ENCODE peak calls at places on chromosome 1, in nine cellular contexts. P, X, Y, M, A, O, U, B and K are unnamed samples.

GRCh38 chr1:98467584-98467983 is 193.9 kb upstream of the SNX7 start:
- DNase-seq in X (peak; percentile 3), U (no peak), B (no peak), Y (no peak), P (no peak), A (no peak), O (no peak), M (no peak), K (no peak)

GRCh38 chr1:42927920-42928505 is 30.7 kb downstream of the SLC2A1 start:
- DNase-seq in A (no peak), X (no peak), P (no peak), B (no peak), M (no peak), O (no peak), Y (no peak), U (no peak), K (no peak)

GRCh38 chr1:172719694-172720138 is 60.8 kb downstream of the FASLG start:
- DNase-seq in M (no peak), Y (no peak), A (peak; percentile 55), X (peak; percentile 57), O (no peak), U (no peak), B (peak; percentile 42), P (peak; percentile 64), K (no peak)

GRCh38 chr1:53348491-53349368 is 20.9 kb upstream of the LRP8 start:
- DNase-seq in O (no peak), M (peak; percentile 5), X (no peak), P (no peak), A (no peak), U (no peak), B (no peak), Y (peak; percentile 12), K (no peak)

GRCh38 chr1:199931666-199932377 is 95.7 kb upstream of the NR5A2 start:
- DNase-seq in A (peak; percentile 76), B (no peak), X (no peak), O (no peak), P (no peak), U (no peak), M (no peak), Y (no peak), K (peak; percentile 39)

GRCh38 chr1:5423109-5423508 is 569.1 kb downstream of the NPHP4 start:
- DNase-seq in X (no peak), B (peak; percentile 23), P (no peak), Y (no peak), A (no peak), M (no peak), O (peak; percentile 8), U (peak; percentile 43), K (no peak)

GRCh38 chr1:22142315-22143064 is 407 bp downstream of the WNT4 start:
- DNase-seq in A (no peak), X (no peak), O (no peak), P (peak; percentile 76), M (no peak), B (peak; percentile 49), U (no peak), Y (no peak), K (no peak)

GRCh38 chr1:172143384-172144025 is 277.0 kb upstream of the C1orf105 start:
- DNase-seq in U (no peak), A (no peak), X (peak; percentile 70), M (no peak), Y (no peak), O (no peak), B (no peak), P (no peak), K (no peak)

GRCh38 chr1:185376840-185377635 is 60.0 kb upstream of the IVNS1ABP start:
- DNase-seq in X (peak; percentile 76), M (no peak), A (no peak), B (no peak), P (no peak), O (no peak), Y (no peak), U (no peak), K (peak; percentile 42)

GRCh38 chr1:77779529-77780281 is at the start of gene MIGA1:
- DNase-seq in Y (peak; percentile 91), B (peak; percentile 86), X (peak; percentile 88), P (peak; percentile 91), A (peak; percentile 95), M (peak; percentile 93), O (peak; percentile 83), U (peak; percentile 91), K (peak; percentile 93)

GRCh38 chr1:226602186-226603029 is 53.8 kb downstream of the STUM start:
- DNase-seq in X (peak; percentile 78), M (peak; percentile 16), U (no peak), O (no peak), P (no peak), A (no peak), B (peak; percentile 75), Y (peak; percentile 64), K (no peak)

GRCh38 chr1:37177230-37177864 is 143.0 kb upstream of the GRIK3 start:
- DNase-seq in M (peak; percentile 18), X (peak; percentile 1), O (no peak), U (no peak), B (no peak), A (peak; percentile 24), P (peak; percentile 66), Y (no peak), K (no peak)

GRCh38 chr1:116495534-116495933 is 75.3 kb downstream of the CD58 start:
- DNase-seq in B (no peak), M (no peak), A (peak; percentile 49), U (no peak), X (no peak), P (no peak), O (no peak), Y (no peak), K (no peak)

GRCh38 chr1:59046730-59047157 is 250.2 kb upstream of the FGGY start:
- DNase-seq in U (peak; percentile 53), A (peak; percentile 56), M (no peak), P (no peak), B (no peak), O (peak; percentile 15), X (peak; percentile 25), Y (no peak), K (no peak)

GRCh38 chr1:14897997-14898645 is 255.4 kb upstream of the TMEM51 start:
- DNase-seq in P (no peak), X (peak; percentile 17), A (no peak), O (no peak), Y (no peak), M (no peak), B (no peak), U (no peak), K (no peak)

GRCh38 chr1:229238674-229239415 is 32.1 kb upstream of the RAB4A start:
- DNase-seq in M (no peak), A (no peak), B (no peak), U (no peak), O (no peak), X (no peak), Y (no peak), P (no peak), K (no peak)

GRCh38 chr1:214551436-214552173 is at the start of gene PTPN14:
- DNase-seq in X (peak; percentile 96), P (peak; percentile 98), M (peak; percentile 88), O (no peak), Y (peak; percentile 78), U (no peak), A (peak; percentile 81), B (peak; percentile 94), K (peak; percentile 93)

GRCh38 chr1:208241541-208241940 is 2.6 kb downstream of the PLXNA2 start:
- DNase-seq in P (no peak), A (peak; percentile 23), U (no peak), B (no peak), X (no peak), O (no peak), Y (no peak), M (no peak), K (no peak)

GRCh38 chr1:192435704-192436103 is 118.9 kb downstream of the RGS21 start:
- DNase-seq in P (no peak), M (no peak), B (no peak), A (no peak), O (no peak), Y (no peak), U (no peak), X (no peak), K (no peak)

GRCh38 chr1:192436441-192437078 is 119.8 kb downstream of the RGS21 start:
- DNase-seq in Y (no peak), A (no peak), B (no peak), M (no peak), X (no peak), U (no peak), O (no peak), P (no peak), K (no peak)

GRCh38 chr1:192441492-192441891 is 124.7 kb downstream of the RGS21 start:
- DNase-seq in X (no peak), A (no peak), U (no peak), B (no peak), O (no peak), Y (no peak), P (no peak), M (no peak), K (no peak)

GRCh38 chr1:192442736-192443135 is 125.9 kb downstream of the RGS21 start:
- DNase-seq in O (no peak), U (no peak), B (no peak), M (no peak), Y (no peak), A (no peak), P (no peak), X (peak; percentile 13), K (no peak)

GRCh38 chr1:192439373-192440025 is 122.7 kb downstream of the RGS21 start:
- DNase-seq in X (peak; percentile 95), M (no peak), A (no peak), U (no peak), O (no peak), Y (no peak), P (no peak), B (peak; percentile 79), K (no peak)
- H3K27ac ChIP-seq in X (peak overlapping the region; percentile 56), M (no peak overlapping the region), A (no peak overlapping the region), U (no peak overlapping the region), O (no peak overlapping the region), Y (no peak overlapping the region), P (no peak overlapping the region), B (no peak overlapping the region), K (no peak overlapping the region)

GRCh38 chr1:64961923-64962322 is 4.4 kb downstream of the JAK1 start:
- DNase-seq in X (no peak), O (no peak), U (no peak), P (no peak), B (no peak), M (no peak), Y (no peak), A (no peak), K (no peak)
- H3K27ac ChIP-seq in X (no peak overlapping the region), O (no peak overlapping the region), U (no peak overlapping the region), P (no peak overlapping the region), B (no peak overlapping the region), M (peak overlapping the region; percentile 76), Y (no peak overlapping the region), A (no peak overlapping the region), K (peak overlapping the region; percentile 10)

DNA sequence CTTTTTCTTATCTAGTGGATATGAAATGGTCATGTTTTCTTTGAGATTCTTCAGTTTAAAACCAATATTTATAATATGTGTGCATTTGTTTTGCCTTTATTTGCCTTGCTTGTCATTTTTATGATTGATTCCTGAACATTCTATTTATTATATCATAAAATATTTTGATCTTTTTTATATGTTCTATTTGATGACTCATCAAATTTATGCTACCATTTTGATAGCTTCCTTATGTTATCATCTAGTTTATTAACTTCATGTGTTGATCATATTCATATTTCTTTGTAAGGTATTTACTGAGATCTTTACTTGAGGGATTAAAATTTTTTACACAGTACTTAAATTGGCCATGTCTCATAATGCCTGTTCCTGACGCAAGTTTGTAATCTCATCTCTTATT is 1650.0 kb downstream of the AMY1C start:
- DNase-seq in B (no peak), Y (no peak), M (no peak), U (no peak), X (no peak), O (no peak), A (no peak), P (no peak), K (no peak)
- H3K27ac ChIP-seq in B (no peak overlapping the region), Y (no peak overlapping the region), M (no peak overlapping the region), U (no peak overlapping the region), X (no peak overlapping the region), O (no peak overlapping the region), A (no peak overlapping the region), P (no peak overlapping the region), K (no peak overlapping the region)

GRCh38 chr1:19014765-19015164 is 58.3 kb upstream of the IFFO2 start:
- DNase-seq in Y (no peak), P (no peak), M (no peak), O (no peak), U (no peak), A (no peak), X (no peak), B (no peak), K (no peak)
- H3K27ac ChIP-seq in Y (no peak overlapping the region), P (no peak overlapping the region), M (no peak overlapping the region), O (no peak overlapping the region), U (no peak overlapping the region), A (no peak overlapping the region), X (no peak overlapping the region), B (no peak overlapping the region), K (no peak overlapping the region)